ENCODE peak calls at places on chromosome 5, in ten cellular contexts. K, O, J, Q, A, I, X, U, T and P are unnamed samples.

GRCh38 chr5:74179183-74179582 is 461.3 kb downstream of the ENC1 start:
- DNase-seq in K (no peak), O (no peak), J (no peak), Q (no peak), A (no peak), I (no peak), X (no peak), U (peak; percentile 92), T (peak; percentile 96), P (no peak)

GRCh38 chr5:85311536-85311935 is 926.9 kb upstream of the EDIL3 start:
- DNase-seq in K (no peak), O (no peak), J (no peak), Q (no peak), A (no peak), I (no peak), X (no peak), U (no peak), T (no peak), P (no peak)

GRCh38 chr5:149779071-149779470 is 49.0 kb downstream of the PPARGC1B start:
- DNase-seq in K (no peak), O (no peak), J (no peak), Q (no peak), A (no peak), I (no peak), X (no peak), U (no peak), T (no peak), P (no peak)

GRCh38 chr5:104241051-104241450 is 678.5 kb upstream of the NUDT12 start:
- DNase-seq in K (no peak), O (no peak), J (no peak), Q (no peak), A (no peak), I (no peak), X (peak; percentile 11), U (no peak), T (no peak), P (no peak)

GRCh38 chr5:114924784-114925183 is 244.9 kb downstream of the TRIM36 start:
- DNase-seq in K (no peak), O (no peak), J (no peak), Q (no peak), A (no peak), I (no peak), X (no peak), U (no peak), T (no peak), P (no peak)

GRCh38 chr5:37717613-37718431 is 122.0 kb downstream of the GDNF start:
- DNase-seq in K (no peak), O (peak; percentile 72), J (no peak), Q (peak; percentile 20), A (peak; percentile 65), I (no peak), X (no peak), U (peak; percentile 92), T (peak; percentile 34), P (no peak)

GRCh38 chr5:80182802-80183645 is 72.8 kb downstream of the SERINC5 start:
- DNase-seq in K (peak; percentile 57), O (no peak), J (no peak), Q (no peak), A (no peak), I (no peak), X (no peak), U (no peak), T (no peak), P (no peak)

GRCh38 chr5:181221105-181221791 is 1.8 kb upstream of the TRIM41 start:
- DNase-seq in K (no peak), O (no peak), J (no peak), Q (no peak), A (no peak), I (no peak), X (no peak), U (no peak), T (no peak), P (peak; percentile 52)

GRCh38 chr5:141870226-141870625 is 8.0 kb downstream of the PCDH1 start:
- DNase-seq in K (no peak), O (no peak), J (no peak), Q (no peak), A (no peak), I (peak; percentile 40), X (no peak), U (no peak), T (no peak), P (no peak)

GRCh38 chr5:40906351-40906751 is 2.9 kb upstream of the C7 start:
- DNase-seq in K (no peak), O (no peak), J (no peak), Q (no peak), A (no peak), I (no peak), X (no peak), U (peak; percentile 17), T (peak; percentile 18), P (no peak)

GRCh38 chr5:139821806-139822552 is 26.4 kb downstream of the PSD2 start:
- DNase-seq in K (no peak), O (no peak), J (no peak), Q (no peak), A (no peak), I (peak; percentile 57), X (no peak), U (no peak), T (no peak), P (no peak)

GRCh38 chr5:93995126-93995621 is 253.8 kb upstream of the POU5F2 start:
- DNase-seq in K (no peak), O (no peak), J (no peak), Q (no peak), A (no peak), I (no peak), X (no peak), U (peak; percentile 40), T (peak; percentile 5), P (no peak)

GRCh38 chr5:442335-443238 is at the start of gene EXOC3:
- DNase-seq in K (peak; percentile 77), O (peak; percentile 52), J (no peak), Q (peak; percentile 65), A (peak; percentile 59), I (peak; percentile 81), X (peak; percentile 78), U (peak; percentile 65), T (no peak), P (peak; percentile 52)

GRCh38 chr5:372911-373709 is 51.6 kb downstream of the AHRR start:
- DNase-seq in K (no peak), O (no peak), J (no peak), Q (peak; percentile 8), A (no peak), I (peak; percentile 62), X (no peak), U (no peak), T (no peak), P (no peak)

GRCh38 chr5:91359957-91360609 is 23.0 kb downstream of the ARRDC3 start:
- DNase-seq in K (no peak), O (no peak), J (no peak), Q (no peak), A (no peak), I (no peak), X (no peak), U (no peak), T (no peak), P (no peak)

GRCh38 chr5:115585265-115585664 is 17.0 kb downstream of the TICAM2 start:
- DNase-seq in K (no peak), O (no peak), J (no peak), Q (no peak), A (no peak), I (no peak), X (no peak), U (no peak), T (no peak), P (no peak)

GRCh38 chr5:96219580-96220281 is 213.3 kb downstream of the PCSK1 start:
- DNase-seq in K (no peak), O (peak; percentile 39), J (no peak), Q (no peak), A (no peak), I (no peak), X (no peak), U (peak; percentile 44), T (peak; percentile 63), P (no peak)

GRCh38 chr5:163338-163620 is 28.0 kb upstream of the LRRC14B start:
- DNase-seq in K (no peak), O (no peak), J (no peak), Q (no peak), A (no peak), I (peak; percentile 47), X (no peak), U (no peak), T (no peak), P (no peak)

GRCh38 chr5:74643160-74643562 is 2.6 kb upstream of the ENC1 start:
- DNase-seq in K (no peak), O (peak; percentile 34), J (no peak), Q (no peak), A (no peak), I (no peak), X (no peak), U (peak; percentile 91), T (peak; percentile 71), P (no peak)

GRCh38 chr5:94218374-94218773 is 400.0 kb downstream of the KIAA0825 start:
- DNase-seq in K (no peak), O (peak; percentile 49), J (no peak), Q (no peak), A (no peak), I (no peak), X (no peak), U (peak; percentile 48), T (peak; percentile 97), P (no peak)

GRCh38 chr5:124519396-124519795 is 227.0 kb downstream of the ZNF608 start:
- DNase-seq in K (no peak), O (peak; percentile 75), J (no peak), Q (no peak), A (no peak), I (peak; percentile 70), X (no peak), U (peak; percentile 92), T (no peak), P (no peak)

GRCh38 chr5:93421987-93422391 is 159.0 kb downstream of the NR2F1-AS1 start:
- DNase-seq in K (no peak), O (no peak), J (no peak), Q (no peak), A (peak; percentile 20), I (no peak), X (no peak), U (no peak), T (no peak), P (no peak)

GRCh38 chr5:149406203-149406978 is 27.3 kb upstream of the IL17B start:
- DNase-seq in K (no peak), O (peak; percentile 75), J (no peak), Q (no peak), A (no peak), I (peak; percentile 98), X (no peak), U (peak; percentile 94), T (peak; percentile 1), P (no peak)

GRCh38 chr5:43606351-43606750 is 3.4 kb downstream of the NNT start:
- DNase-seq in K (no peak), O (no peak), J (no peak), Q (no peak), A (no peak), I (no peak), X (no peak), U (no peak), T (no peak), P (no peak)

GRCh38 chr5:136192526-136193395 is at the start of gene SMIM32:
- DNase-seq in K (no peak), O (no peak), J (no peak), Q (peak; percentile 49), A (peak; percentile 53), I (no peak), X (no peak), U (no peak), T (no peak), P (no peak)

GRCh38 chr5:2614571-2614970 is 136.9 kb downstream of the IRX2 start:
- DNase-seq in K (no peak), O (no peak), J (no peak), Q (no peak), A (no peak), I (no peak), X (no peak), U (no peak), T (no peak), P (no peak)

GRCh38 chr5:150637245-150638052 is 3.0 kb upstream of the SYNPO start:
- DNase-seq in K (no peak), O (peak; percentile 75), J (no peak), Q (peak; percentile 25), A (no peak), I (peak; percentile 65), X (no peak), U (peak; percentile 83), T (peak; percentile 89), P (no peak)

GRCh38 chr5:65102826-65103673 is 334.3 kb downstream of the CWC27 start:
- DNase-seq in K (no peak), O (no peak), J (no peak), Q (no peak), A (peak; percentile 40), I (peak; percentile 78), X (peak; percentile 36), U (peak; percentile 51), T (no peak), P (peak; percentile 25)